ENCODE peak calls at places on chromosomes 12 and 14, in seven cellular contexts. Y is PC-9; V is CD4-positive, alpha-beta memory T cell; I is breast epithelium; S is uterus; F is pancreas; H is colonic mucosa. C is an unnamed sample.

GRCh38 chr14:85528080-85528881 is 1.7 kb upstream of the FLRT2 start:
- DNase-seq in Y (no peak), V (no peak), I (no peak), S (no peak), F (peak), H (peak), C (no peak)

GRCh38 chr12:100332852-100333251 is 24.0 kb upstream of the SLC17A8 start:
- DNase-seq in Y (no peak), V (no peak), I (no peak), S (no peak), F (no peak), H (no peak), C (no peak)

GRCh38 chr14:70882771-70883492 is 24.3 kb upstream of the PCNX1 start:
- DNase-seq in Y (no peak), V (no peak), I (no peak), S (no peak), F (no peak), H (no peak), C (no peak)

GRCh38 chr14:42229976-42230375 is 623.3 kb downstream of the LRFN5 start:
- DNase-seq in Y (no peak), V (no peak), I (no peak), S (no peak), F (no peak), H (no peak), C (no peak)

GRCh38 chr12:111330800-111331752 is 37.8 kb downstream of the PHETA1 start:
- DNase-seq in Y (no peak), V (no peak), I (no peak), S (no peak), F (no peak), H (no peak), C (no peak)

GRCh38 chr12:76029982-76030377 is 1.6 kb downstream of the PHLDA1 start:
- DNase-seq in Y (no peak), V (no peak), I (no peak), S (no peak), F (peak), H (no peak), C (peak)

GRCh38 chr12:130831876-130832405 is 7.1 kb downstream of the STX2 start:
- DNase-seq in Y (no peak), V (no peak), I (no peak), S (no peak), F (no peak), H (no peak), C (no peak)

GRCh38 chr12:85057370-85057963 is 21.3 kb downstream of the LRRIQ1 start:
- DNase-seq in Y (no peak), V (peak), I (no peak), S (no peak), F (no peak), H (peak), C (peak)

GRCh38 chr14:92676448-92677086 is 71.9 kb downstream of the LGMN start:
- DNase-seq in Y (no peak), V (no peak), I (no peak), S (peak), F (no peak), H (no peak), C (no peak)

GRCh38 chr12:125218952-125219351 is 153.7 kb downstream of the AACS start:
- DNase-seq in Y (no peak), V (no peak), I (no peak), S (no peak), F (no peak), H (no peak), C (no peak)

GRCh38 chr12:122138181-122138580 is 35.8 kb downstream of the IL31 start:
- DNase-seq in Y (no peak), V (no peak), I (no peak), S (no peak), F (no peak), H (peak), C (no peak)

GRCh38 chr14:29709490-29709889 is 218.2 kb downstream of the PRKD1 start:
- DNase-seq in Y (no peak), V (no peak), I (no peak), S (no peak), F (no peak), H (no peak), C (no peak)

GRCh38 chr12:42729532-42729895 is 140.0 kb upstream of the PRICKLE1 start:
- DNase-seq in Y (peak), V (no peak), I (no peak), S (no peak), F (no peak), H (no peak), C (no peak)

GRCh38 chr14:86038401-86038985 is 508.5 kb downstream of the FLRT2 start:
- DNase-seq in Y (no peak), V (peak), I (no peak), S (no peak), F (peak), H (peak), C (peak)

GRCh38 chr14:104222396-104223036 is 84.1 kb downstream of the KIF26A start:
- DNase-seq in Y (no peak), V (no peak), I (no peak), S (no peak), F (no peak), H (no peak), C (no peak)

GRCh38 chr12:96419576-96420254 is 19.5 kb upstream of the CDK17 start:
- DNase-seq in Y (no peak), V (no peak), I (no peak), S (no peak), F (no peak), H (no peak), C (no peak)

GRCh38 chr12:91194500-91194899 is 11.9 kb upstream of the DCN start:
- DNase-seq in Y (no peak), V (no peak), I (no peak), S (no peak), F (no peak), H (no peak), C (no peak)

GRCh38 chr12:91191516-91192111 is 9.0 kb upstream of the DCN start:
- DNase-seq in Y (no peak), V (no peak), I (no peak), S (no peak), F (no peak), H (no peak), C (no peak)

GRCh38 chr12:91185437-91185836 is 2.8 kb upstream of the DCN start:
- DNase-seq in Y (no peak), V (no peak), I (no peak), S (no peak), F (no peak), H (no peak), C (no peak)

GRCh38 chr12:91186189-91186588 is 3.6 kb upstream of the DCN start:
- DNase-seq in Y (no peak), V (no peak), I (no peak), S (no peak), F (no peak), H (no peak), C (no peak)

GRCh38 chr12:91189526-91189925 is 6.9 kb upstream of the DCN start:
- DNase-seq in Y (no peak), V (no peak), I (no peak), S (no peak), F (no peak), H (no peak), C (no peak)
- H3K27ac ChIP-seq in Y (no peak), V (no peak), I (peak), S (peak), F (no peak), H (no peak), C (no peak)

DNA sequence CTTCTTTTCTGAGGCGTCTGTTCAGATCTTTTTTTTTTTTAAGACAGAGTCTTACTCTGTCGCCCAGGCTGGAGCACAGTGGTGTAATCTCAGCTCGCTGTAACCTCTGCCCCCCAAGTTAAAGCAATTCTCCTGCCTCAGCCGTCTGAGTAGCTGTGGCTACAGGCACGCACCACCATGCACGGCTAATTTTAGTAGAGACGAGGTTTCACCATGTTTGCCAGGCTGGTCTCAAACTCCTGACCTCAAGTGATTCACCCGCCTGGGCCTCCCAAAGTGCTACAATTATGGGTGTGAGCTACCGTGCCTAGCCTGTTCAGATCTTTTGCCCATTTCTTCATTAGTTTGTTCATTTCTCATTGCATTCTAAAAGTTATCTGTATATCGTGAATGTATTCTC is 55.1 kb upstream of the DBX2 start:
- DNase-seq in Y (no peak), V (no peak), I (no peak), S (no peak), F (no peak), H (no peak), C (no peak)
- H3K27ac ChIP-seq in Y (no peak), V (no peak), I (no peak), S (no peak), F (no peak), H (no peak), C (no peak)

DNA sequence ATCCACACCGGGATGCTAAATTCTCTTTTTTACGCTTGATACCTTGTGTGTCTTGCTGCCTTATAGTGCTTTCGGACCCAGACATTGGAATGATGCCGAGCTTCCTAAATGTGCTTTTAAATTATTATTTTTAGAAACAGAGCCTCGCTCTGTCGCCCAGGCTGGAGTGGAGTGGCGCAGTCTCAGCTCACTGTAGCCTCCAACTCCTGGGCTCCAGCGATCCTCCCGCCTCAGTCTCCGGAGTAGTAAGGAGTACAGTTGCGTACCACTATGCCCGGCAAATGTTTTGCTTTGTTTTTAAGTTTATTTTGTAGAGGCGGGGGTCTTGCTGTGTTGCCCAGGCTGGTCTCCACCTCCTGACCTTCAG is 489 bp upstream of the EML5 start:
- DNase-seq in Y (no peak), V (no peak), I (no peak), S (no peak), F (peak), H (peak), C (no peak)
- H3K27ac ChIP-seq in Y (no peak), V (peak), I (peak), S (peak), F (peak), H (peak), C (no peak)

DNA sequence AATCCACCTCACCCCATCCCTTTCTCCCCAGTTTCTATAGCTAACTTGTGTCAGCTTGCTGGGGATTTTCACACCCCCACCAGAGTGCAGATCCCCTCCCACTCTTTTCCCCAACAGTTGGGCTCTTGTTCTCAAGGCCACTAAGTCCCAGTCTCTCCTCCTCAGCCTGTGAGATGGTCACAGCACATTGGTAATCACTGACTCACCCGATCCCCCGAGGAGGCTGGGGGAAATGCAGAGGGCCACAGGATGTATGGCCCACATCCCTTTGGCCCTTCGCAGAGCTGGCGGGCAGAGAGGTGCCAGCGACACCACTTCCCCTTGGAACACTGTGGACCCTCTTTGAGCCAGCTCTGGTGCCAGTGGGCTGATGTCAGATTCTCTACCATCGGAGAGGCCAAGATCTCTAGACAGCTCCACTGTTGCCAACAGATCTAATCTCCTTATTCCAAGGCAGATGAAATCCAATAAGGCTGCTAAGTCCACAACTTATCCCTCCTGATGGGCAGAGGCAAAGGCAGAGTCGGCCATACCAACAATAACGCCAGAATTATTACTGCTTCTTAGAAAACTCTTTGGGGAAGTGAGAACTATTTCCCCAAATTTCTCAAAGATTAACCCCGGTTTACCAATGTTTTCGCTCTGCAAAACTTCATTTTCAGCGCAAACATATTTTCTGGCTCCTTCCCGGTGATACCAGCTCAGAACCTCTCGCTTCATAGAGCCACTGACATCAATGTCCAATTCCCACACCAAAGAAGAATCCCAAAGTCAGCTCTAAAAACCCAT is 1.5 kb downstream of the FMNL3 start:
- DNase-seq in Y (no peak), V (no peak), I (no peak), S (no peak), F (peak), H (no peak), C (peak)
- H3K27ac ChIP-seq in Y (no peak), V (peak), I (peak), S (peak), F (no peak), H (peak), C (peak)

GRCh38 chr12:46160981-46161690 is 107.7 kb downstream of the SLC38A1 start:
- DNase-seq in Y (no peak), V (no peak), I (no peak), S (no peak), F (no peak), H (no peak), C (no peak)
- H3K27ac ChIP-seq in Y (no peak), V (no peak), I (no peak), S (peak), F (no peak), H (no peak), C (no peak)

DNA sequence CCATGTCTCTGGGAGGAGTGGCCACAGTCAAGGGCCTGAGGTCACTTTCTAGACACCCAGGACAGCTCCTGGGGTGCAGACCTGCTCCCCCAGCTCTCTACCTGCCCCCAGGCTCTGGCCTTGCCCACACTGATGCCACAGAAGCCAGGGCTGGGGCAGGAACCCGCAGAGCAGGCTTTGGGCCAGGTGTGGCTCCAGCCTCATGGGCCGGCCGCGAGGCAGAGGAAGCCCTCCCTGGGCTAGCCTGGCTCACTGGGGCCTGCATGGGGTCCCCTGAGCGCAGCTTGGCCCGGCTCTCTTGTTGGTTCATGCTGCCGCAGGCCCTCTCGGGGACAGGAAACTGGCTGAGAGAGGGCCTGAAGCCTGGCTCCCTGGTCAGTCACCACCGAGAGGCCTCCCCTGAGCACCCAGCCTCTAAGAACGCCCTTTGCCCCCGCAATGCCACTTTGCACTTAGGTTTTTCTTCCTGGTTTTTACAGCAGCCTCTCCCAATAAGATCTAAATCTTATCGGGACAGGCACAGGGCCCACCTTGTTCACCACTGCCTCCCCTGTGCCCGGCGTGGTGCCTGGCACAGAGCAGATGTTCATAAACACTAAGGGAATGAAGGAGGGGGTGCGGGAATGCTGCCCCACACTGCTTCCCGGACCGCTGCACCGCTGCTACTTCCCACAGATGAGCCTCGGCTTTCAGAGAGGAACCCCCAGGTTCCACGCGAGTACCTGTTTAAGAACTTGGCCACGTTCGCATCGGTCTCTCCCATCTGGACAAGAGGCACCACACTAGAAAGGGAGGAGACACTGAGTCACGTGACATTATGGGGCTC is 14.7 kb downstream of the MMAB start:
- DNase-seq in Y (no peak), V (no peak), I (no peak), S (no peak), F (no peak), H (peak), C (no peak)
- H3K27ac ChIP-seq in Y (no peak), V (no peak), I (no peak), S (no peak), F (no peak), H (peak), C (no peak)

GRCh38 chr14:90523961-90524875 is 127.4 kb downstream of the CALM1 start:
- DNase-seq in Y (no peak), V (no peak), I (no peak), S (no peak), F (no peak), H (no peak), C (no peak)
- H3K27ac ChIP-seq in Y (no peak), V (no peak), I (peak), S (peak), F (no peak), H (no peak), C (peak)

DNA sequence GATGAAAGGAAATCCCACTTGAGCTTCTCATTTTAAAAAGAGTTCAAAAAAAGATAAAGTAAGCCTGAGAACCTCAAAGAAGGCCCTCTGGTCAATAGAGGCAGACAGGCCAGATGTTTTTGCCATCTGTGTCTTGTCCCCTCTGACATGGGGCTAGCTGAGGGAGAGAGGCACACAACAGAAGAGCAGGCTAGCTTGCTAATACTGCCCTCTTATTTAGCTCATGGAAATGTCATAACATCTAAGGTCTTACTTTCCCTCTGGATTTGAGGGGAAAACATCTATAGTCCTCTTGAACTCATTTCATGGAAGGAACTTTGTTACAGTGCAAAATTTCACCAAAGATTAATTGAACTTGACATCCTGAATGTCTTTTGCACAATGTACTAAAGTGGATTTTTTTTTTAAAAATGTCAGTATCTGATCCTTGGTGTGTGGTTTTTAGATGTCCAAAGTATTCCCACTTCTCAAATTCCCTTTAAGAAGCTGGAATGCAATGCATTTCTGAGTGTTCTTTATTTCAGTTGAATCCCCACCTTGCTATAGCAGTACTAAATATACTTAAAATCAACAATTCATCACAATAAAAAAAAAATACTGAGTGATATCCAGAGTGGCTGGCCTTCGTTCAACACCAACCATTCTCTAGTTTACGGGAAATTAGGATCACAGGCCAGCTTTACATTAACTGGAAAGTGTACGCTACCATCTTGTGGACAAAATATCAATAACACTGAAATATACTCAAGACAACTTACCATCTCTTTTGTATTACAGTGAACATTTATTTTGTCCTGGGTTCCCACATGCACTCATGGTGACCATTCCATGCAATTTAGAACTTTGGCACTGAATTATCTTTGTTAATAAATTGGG is 176.6 kb downstream of the PAH start:
- DNase-seq in Y (no peak), V (no peak), I (no peak), S (no peak), F (no peak), H (no peak), C (no peak)
- H3K27ac ChIP-seq in Y (no peak), V (no peak), I (no peak), S (peak), F (no peak), H (no peak), C (peak)